ENCODE peak calls at places on chromosomes 7 and 10, in five cellular contexts. One of them, this sample, is unnamed.

GRCh38 chr10:90788987-90789386 is 68.9 kb downstream of the HTR7 start:
- DNase-seq in naive thymus-derived CD4-positive, alpha-beta T cell: no peak
- DNase-seq in GM23338: no peak
- DNase-seq in body of pancreas: no peak
- DNase-seq in psoas muscle: no peak
- DNase-seq in this sample: no peak

GRCh38 chr7:153939654-153940053 is 112.5 kb upstream of the DPP6 start:
- DNase-seq in naive thymus-derived CD4-positive, alpha-beta T cell: no peak
- DNase-seq in GM23338: no peak
- DNase-seq in body of pancreas: no peak
- DNase-seq in psoas muscle: no peak
- DNase-seq in this sample: no peak

GRCh38 chr10:59240581-59241183 is 64.2 kb downstream of the PHYHIPL start:
- DNase-seq in naive thymus-derived CD4-positive, alpha-beta T cell: no peak
- DNase-seq in GM23338: peak; percentile 66
- DNase-seq in body of pancreas: no peak
- DNase-seq in psoas muscle: no peak
- DNase-seq in this sample: no peak

GRCh38 chr7:143387156-143387975 is 6.2 kb downstream of the ZYX start:
- DNase-seq in naive thymus-derived CD4-positive, alpha-beta T cell: no peak
- DNase-seq in GM23338: peak; percentile 61
- DNase-seq in body of pancreas: no peak
- DNase-seq in psoas muscle: no peak
- DNase-seq in this sample: no peak

GRCh38 chr10:85527610-85528317 is 838.8 kb downstream of the GRID1 start:
- DNase-seq in naive thymus-derived CD4-positive, alpha-beta T cell: no peak
- DNase-seq in GM23338: no peak
- DNase-seq in body of pancreas: no peak
- DNase-seq in psoas muscle: no peak
- DNase-seq in this sample: no peak

GRCh38 chr7:38512704-38513103 is 118.5 kb downstream of the AMPH start:
- DNase-seq in naive thymus-derived CD4-positive, alpha-beta T cell: no peak
- DNase-seq in GM23338: peak; percentile 20
- DNase-seq in body of pancreas: no peak
- DNase-seq in psoas muscle: no peak
- DNase-seq in this sample: no peak

GRCh38 chr7:115782716-115783460 is 247.7 kb downstream of the TFEC start:
- DNase-seq in naive thymus-derived CD4-positive, alpha-beta T cell: no peak
- DNase-seq in GM23338: no peak
- DNase-seq in body of pancreas: peak; percentile 46
- DNase-seq in psoas muscle: no peak
- DNase-seq in this sample: no peak

GRCh38 chr7:41437257-41438196 is 265.4 kb downstream of the INHBA start:
- DNase-seq in naive thymus-derived CD4-positive, alpha-beta T cell: no peak
- DNase-seq in GM23338: no peak
- DNase-seq in body of pancreas: no peak
- DNase-seq in psoas muscle: no peak
- DNase-seq in this sample: peak; percentile 43

GRCh38 chr7:1720325-1720724 is 50.2 kb downstream of the ELFN1 start:
- DNase-seq in naive thymus-derived CD4-positive, alpha-beta T cell: no peak
- DNase-seq in GM23338: no peak
- DNase-seq in body of pancreas: no peak
- DNase-seq in psoas muscle: no peak
- DNase-seq in this sample: no peak

GRCh38 chr7:7761340-7761973 is 43.0 kb upstream of the RPA3 start:
- DNase-seq in naive thymus-derived CD4-positive, alpha-beta T cell: peak; percentile 25
- DNase-seq in GM23338: no peak
- DNase-seq in body of pancreas: no peak
- DNase-seq in psoas muscle: no peak
- DNase-seq in this sample: no peak

GRCh38 chr7:37093257-37093656 is 355.4 kb downstream of the ELMO1 start:
- DNase-seq in naive thymus-derived CD4-positive, alpha-beta T cell: no peak
- DNase-seq in GM23338: no peak
- DNase-seq in body of pancreas: no peak
- DNase-seq in psoas muscle: no peak
- DNase-seq in this sample: no peak

GRCh38 chr10:75210193-75211006 is at the start of gene VDAC2:
- DNase-seq in naive thymus-derived CD4-positive, alpha-beta T cell: peak; percentile 92
- DNase-seq in GM23338: peak; percentile 87
- DNase-seq in body of pancreas: peak; percentile 92
- DNase-seq in psoas muscle: peak; percentile 97
- DNase-seq in this sample: peak; percentile 92

GRCh38 chr10:133458710-133459453 is 5.1 kb downstream of the SCART1 start:
- DNase-seq in naive thymus-derived CD4-positive, alpha-beta T cell: no peak
- DNase-seq in GM23338: no peak
- DNase-seq in body of pancreas: no peak
- DNase-seq in psoas muscle: no peak
- DNase-seq in this sample: no peak

GRCh38 chr7:92057375-92057774 is 76.9 kb downstream of the CYP51A1 start:
- DNase-seq in naive thymus-derived CD4-positive, alpha-beta T cell: no peak
- DNase-seq in GM23338: peak; percentile 58
- DNase-seq in body of pancreas: no peak
- DNase-seq in psoas muscle: no peak
- DNase-seq in this sample: no peak

GRCh38 chr7:136294977-136295376 is 317.8 kb upstream of the MTPN start:
- DNase-seq in naive thymus-derived CD4-positive, alpha-beta T cell: no peak
- DNase-seq in GM23338: peak; percentile 11
- DNase-seq in body of pancreas: no peak
- DNase-seq in psoas muscle: no peak
- DNase-seq in this sample: no peak

GRCh38 chr10:76315240-76315639 is 883.8 kb downstream of the LRMDA start:
- DNase-seq in naive thymus-derived CD4-positive, alpha-beta T cell: no peak
- DNase-seq in GM23338: peak; percentile 36
- DNase-seq in body of pancreas: no peak
- DNase-seq in psoas muscle: no peak
- DNase-seq in this sample: no peak

GRCh38 chr7:95095259-95096122 is 188.1 kb downstream of the PPP1R9A start:
- DNase-seq in naive thymus-derived CD4-positive, alpha-beta T cell: no peak
- DNase-seq in GM23338: no peak
- DNase-seq in body of pancreas: no peak
- DNase-seq in psoas muscle: no peak
- DNase-seq in this sample: no peak

GRCh38 chr7:158612546-158612945 is 24.9 kb upstream of the PTPRN2 start:
- DNase-seq in naive thymus-derived CD4-positive, alpha-beta T cell: no peak
- DNase-seq in GM23338: no peak
- DNase-seq in body of pancreas: no peak
- DNase-seq in psoas muscle: no peak
- DNase-seq in this sample: no peak

GRCh38 chr7:14309432-14309831 is 320.0 kb upstream of the ETV1 start:
- DNase-seq in naive thymus-derived CD4-positive, alpha-beta T cell: no peak
- DNase-seq in GM23338: no peak
- DNase-seq in body of pancreas: no peak
- DNase-seq in psoas muscle: no peak
- DNase-seq in this sample: no peak

GRCh38 chr10:111116762-111117445 is 40.1 kb downstream of the ADRA2A start:
- DNase-seq in naive thymus-derived CD4-positive, alpha-beta T cell: no peak
- DNase-seq in GM23338: no peak
- DNase-seq in body of pancreas: no peak
- DNase-seq in psoas muscle: no peak
- DNase-seq in this sample: no peak

GRCh38 chr7:20532841-20533240 is 82.6 kb upstream of the ABCB5 start:
- DNase-seq in naive thymus-derived CD4-positive, alpha-beta T cell: no peak
- DNase-seq in GM23338: no peak
- DNase-seq in body of pancreas: no peak
- DNase-seq in psoas muscle: no peak
- DNase-seq in this sample: no peak

GRCh38 chr7:131897016-131897789 is 340.8 kb upstream of the PODXL start:
- DNase-seq in naive thymus-derived CD4-positive, alpha-beta T cell: no peak
- DNase-seq in GM23338: peak; percentile 42
- DNase-seq in body of pancreas: no peak
- DNase-seq in psoas muscle: no peak
- DNase-seq in this sample: no peak

GRCh38 chr10:78576276-78576675 is 492.5 kb upstream of the ZMIZ1 start:
- DNase-seq in naive thymus-derived CD4-positive, alpha-beta T cell: no peak
- DNase-seq in GM23338: no peak
- DNase-seq in body of pancreas: no peak
- DNase-seq in psoas muscle: no peak
- DNase-seq in this sample: no peak

GRCh38 chr7:139631520-139632031 is 108.1 kb downstream of the CLEC2L start:
- DNase-seq in naive thymus-derived CD4-positive, alpha-beta T cell: no peak
- DNase-seq in GM23338: no peak
- DNase-seq in body of pancreas: no peak
- DNase-seq in psoas muscle: no peak
- DNase-seq in this sample: peak; percentile 18

GRCh38 chr7:139634087-139634486 is 110.6 kb downstream of the CLEC2L start:
- DNase-seq in naive thymus-derived CD4-positive, alpha-beta T cell: no peak
- DNase-seq in GM23338: no peak
- DNase-seq in body of pancreas: no peak
- DNase-seq in psoas muscle: no peak
- DNase-seq in this sample: no peak

GRCh38 chr7:139626817-139627216 is 103.3 kb downstream of the CLEC2L start:
- DNase-seq in naive thymus-derived CD4-positive, alpha-beta T cell: peak; percentile 29
- DNase-seq in GM23338: no peak
- DNase-seq in body of pancreas: no peak
- DNase-seq in psoas muscle: no peak
- DNase-seq in this sample: no peak

GRCh38 chr7:139630643-139631519 is 107.4 kb downstream of the CLEC2L start:
- DNase-seq in naive thymus-derived CD4-positive, alpha-beta T cell: no peak
- DNase-seq in GM23338: no peak
- DNase-seq in body of pancreas: no peak
- DNase-seq in psoas muscle: no peak
- DNase-seq in this sample: no peak

DNA sequence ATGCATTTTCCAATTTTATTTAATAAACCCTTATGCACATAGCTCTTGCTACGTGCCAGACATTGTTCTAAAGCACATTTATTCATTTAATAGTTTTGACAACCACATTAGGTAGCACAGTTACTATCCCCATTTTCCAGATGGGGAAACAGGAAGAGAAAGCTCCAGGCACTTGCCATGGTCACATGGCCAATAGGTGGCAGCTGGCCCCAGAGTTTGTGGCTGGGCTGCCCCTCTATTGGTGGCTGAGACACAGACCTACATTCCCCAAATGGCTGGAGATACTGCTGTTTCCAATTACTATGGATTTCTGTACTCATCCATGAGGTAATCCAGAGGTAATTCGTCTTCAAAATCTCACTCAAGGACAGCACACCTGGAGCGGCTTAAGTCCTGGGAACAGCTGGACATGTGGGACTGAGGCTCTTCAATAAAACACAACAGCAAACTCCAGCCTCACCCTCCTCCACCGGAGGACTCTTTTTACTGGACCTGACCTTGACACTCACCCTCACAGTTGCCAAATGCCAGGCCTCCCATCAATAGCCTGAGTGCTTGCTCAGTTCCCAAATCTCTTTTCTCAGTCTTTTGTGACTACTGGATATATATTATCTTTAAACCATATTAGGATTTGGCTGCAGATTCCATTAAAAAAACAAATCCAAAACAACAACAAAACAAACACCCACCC is 106.1 kb downstream of the CLEC2L start:
- DNase-seq in naive thymus-derived CD4-positive, alpha-beta T cell: no peak
- DNase-seq in GM23338: no peak
- DNase-seq in body of pancreas: no peak
- DNase-seq in psoas muscle: no peak
- DNase-seq in this sample: peak; percentile 55
- H3K36me3 ChIP-seq in naive thymus-derived CD4-positive, alpha-beta T cell: no peaks in the 10 kb centered on the region
- H3K36me3 ChIP-seq in GM23338: no peaks in the 10 kb centered on the region
- H3K36me3 ChIP-seq in body of pancreas: peaks cover 12% of the 10 kb centered on the region
- H3K36me3 ChIP-seq in psoas muscle: peaks cover 10% of the 10 kb centered on the region
- H3K36me3 ChIP-seq in this sample: no peaks in the 10 kb centered on the region

DNA sequence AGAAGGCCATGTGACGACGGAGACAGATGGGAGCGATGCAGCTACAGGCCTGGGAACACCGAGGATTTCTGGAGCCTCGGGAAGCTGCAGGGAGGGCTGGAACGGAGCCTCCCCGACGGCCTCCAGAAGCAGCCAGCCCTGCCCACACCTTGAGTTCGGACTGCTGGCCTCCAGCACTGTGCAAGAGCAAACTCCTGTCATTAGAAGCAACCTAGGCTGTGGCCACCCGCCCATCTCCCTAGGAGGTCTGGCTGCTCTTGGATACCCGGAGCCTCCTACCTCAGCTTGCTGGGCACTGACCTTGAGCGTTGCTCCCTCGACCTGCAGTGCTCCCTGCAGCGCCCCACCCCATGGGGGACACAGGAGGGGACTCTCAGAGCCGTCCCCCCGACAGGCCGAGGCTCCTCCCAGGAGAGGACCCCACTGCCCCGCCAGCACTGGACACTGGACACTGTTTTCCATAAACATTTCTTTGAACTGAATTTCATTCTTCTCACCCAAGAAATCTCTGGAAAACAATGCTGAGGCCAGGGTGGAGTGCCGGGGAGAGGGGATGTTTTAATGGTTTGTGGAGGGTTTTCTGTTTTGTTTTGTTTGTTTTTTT is 22.5 kb upstream of the TNRC18 start:
- DNase-seq in naive thymus-derived CD4-positive, alpha-beta T cell: no peak
- DNase-seq in GM23338: no peak
- DNase-seq in body of pancreas: no peak
- DNase-seq in psoas muscle: no peak
- DNase-seq in this sample: no peak
- H3K36me3 ChIP-seq in naive thymus-derived CD4-positive, alpha-beta T cell: no peaks in the 10 kb centered on the region
- H3K36me3 ChIP-seq in GM23338: no peaks in the 10 kb centered on the region
- H3K36me3 ChIP-seq in body of pancreas: no peaks in the 10 kb centered on the region
- H3K36me3 ChIP-seq in psoas muscle: no peaks in the 10 kb centered on the region
- H3K36me3 ChIP-seq in this sample: no peaks in the 10 kb centered on the region

DNA sequence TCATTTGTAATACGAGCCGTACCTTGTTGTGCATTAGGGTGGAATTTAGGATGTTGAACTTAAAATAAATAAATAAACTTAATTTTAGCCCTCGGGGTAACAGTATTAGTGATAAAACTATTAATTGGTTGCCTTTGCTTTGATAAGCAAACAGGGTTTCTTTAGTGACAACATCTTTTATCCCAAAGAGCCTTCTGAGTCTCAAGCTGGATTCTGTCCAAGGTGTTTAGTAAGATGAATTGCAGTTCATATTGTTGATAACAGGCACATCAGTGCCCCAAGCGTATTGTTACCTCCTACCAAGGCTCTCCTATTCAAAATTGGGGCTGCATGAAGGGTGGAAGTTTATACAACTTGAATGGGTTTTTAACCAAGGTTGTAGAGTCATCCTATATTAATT is 144.4 kb upstream of the CELF2 start:
- DNase-seq in naive thymus-derived CD4-positive, alpha-beta T cell: no peak
- DNase-seq in GM23338: no peak
- DNase-seq in body of pancreas: no peak
- DNase-seq in psoas muscle: no peak
- DNase-seq in this sample: no peak
- H3K36me3 ChIP-seq in naive thymus-derived CD4-positive, alpha-beta T cell: no peaks in the 10 kb centered on the region
- H3K36me3 ChIP-seq in GM23338: no peaks in the 10 kb centered on the region
- H3K36me3 ChIP-seq in body of pancreas: no peaks in the 10 kb centered on the region
- H3K36me3 ChIP-seq in psoas muscle: no peaks in the 10 kb centered on the region
- H3K36me3 ChIP-seq in this sample: no peaks in the 10 kb centered on the region

GRCh38 chr7:45101748-45102147 is 9.7 kb downstream of the TBRG4 start:
- DNase-seq in naive thymus-derived CD4-positive, alpha-beta T cell: no peak
- DNase-seq in GM23338: no peak
- DNase-seq in body of pancreas: no peak
- DNase-seq in psoas muscle: peak; percentile 42
- DNase-seq in this sample: no peak
- H3K36me3 ChIP-seq in naive thymus-derived CD4-positive, alpha-beta T cell: peaks cover 80% of the 10 kb centered on the region
- H3K36me3 ChIP-seq in GM23338: peaks cover 37% of the 10 kb centered on the region
- H3K36me3 ChIP-seq in body of pancreas: peaks cover 24% of the 10 kb centered on the region
- H3K36me3 ChIP-seq in psoas muscle: peaks cover 16% of the 10 kb centered on the region
- H3K36me3 ChIP-seq in this sample: peaks cover 79% of the 10 kb centered on the region

DNA sequence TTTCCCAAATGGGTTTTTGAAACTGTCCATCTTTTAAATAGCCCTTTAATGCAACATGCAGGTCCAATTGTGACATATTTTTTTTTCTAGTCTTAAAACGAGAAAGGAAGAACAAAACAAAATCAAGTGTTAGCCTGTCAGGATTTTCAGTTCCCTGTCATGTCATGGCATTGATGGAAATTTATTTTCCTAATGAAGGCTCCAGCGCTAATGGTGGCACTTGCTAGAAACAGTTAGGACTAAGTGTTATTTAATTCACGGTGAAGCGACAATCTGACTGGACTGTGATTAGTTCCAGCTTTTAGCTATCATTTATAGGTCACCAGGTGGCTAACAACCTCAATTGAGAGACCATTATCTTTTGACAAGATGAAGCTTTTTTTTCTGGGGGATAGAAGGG is 181.6 kb downstream of the MYOF start:
- DNase-seq in naive thymus-derived CD4-positive, alpha-beta T cell: no peak
- DNase-seq in GM23338: no peak
- DNase-seq in body of pancreas: no peak
- DNase-seq in psoas muscle: no peak
- DNase-seq in this sample: no peak
- H3K36me3 ChIP-seq in naive thymus-derived CD4-positive, alpha-beta T cell: no peaks in the 10 kb centered on the region
- H3K36me3 ChIP-seq in GM23338: no peaks in the 10 kb centered on the region
- H3K36me3 ChIP-seq in body of pancreas: no peaks in the 10 kb centered on the region
- H3K36me3 ChIP-seq in psoas muscle: no peaks in the 10 kb centered on the region
- H3K36me3 ChIP-seq in this sample: no peaks in the 10 kb centered on the region